ENCODE peak calls at places on chromosomes 7 and 10, in ten cellular contexts. One of them, this sample, is unnamed. For H3K9me3, the result is how much of the 10 kb centered on the place peaks cover.

GRCh38 chr7:98178321-98178720 is 32.9 kb upstream of the BHLHA15 start:
- DNase-seq in Panc1: no peak
- DNase-seq in BE2C: no peak
- DNase-seq in transverse colon: no peak
- DNase-seq in prostate gland: peak
- DNase-seq in sigmoid colon: no peak
- DNase-seq in MG63: no peak
- DNase-seq in spleen: no peak
- DNase-seq in fibroblast of lung: no peak
- DNase-seq in heart right ventricle: peak
- DNase-seq in this sample: peak

GRCh38 chr7:150451833-150452431 is 1.5 kb downstream of the GIMAP8 start:
- DNase-seq in Panc1: no peak
- DNase-seq in BE2C: no peak
- DNase-seq in transverse colon: no peak
- DNase-seq in prostate gland: no peak
- DNase-seq in sigmoid colon: no peak
- DNase-seq in MG63: peak
- DNase-seq in spleen: no peak
- DNase-seq in fibroblast of lung: no peak
- DNase-seq in heart right ventricle: peak
- DNase-seq in this sample: peak

GRCh38 chr7:79199961-79200360 is 253.5 kb downstream of the MAGI2 start:
- DNase-seq in Panc1: no peak
- DNase-seq in BE2C: no peak
- DNase-seq in transverse colon: no peak
- DNase-seq in prostate gland: no peak
- DNase-seq in sigmoid colon: no peak
- DNase-seq in MG63: no peak
- DNase-seq in spleen: no peak
- DNase-seq in fibroblast of lung: peak
- DNase-seq in heart right ventricle: no peak
- DNase-seq in this sample: no peak

GRCh38 chr7:36881206-36881605 is 156.9 kb upstream of the AOAH start:
- DNase-seq in Panc1: no peak
- DNase-seq in BE2C: no peak
- DNase-seq in transverse colon: no peak
- DNase-seq in prostate gland: no peak
- DNase-seq in sigmoid colon: no peak
- DNase-seq in MG63: no peak
- DNase-seq in spleen: no peak
- DNase-seq in fibroblast of lung: no peak
- DNase-seq in heart right ventricle: no peak
- DNase-seq in this sample: no peak

GRCh38 chr10:26622891-26623290 is 74.6 kb upstream of the PDSS1 start:
- DNase-seq in Panc1: no peak
- DNase-seq in BE2C: no peak
- DNase-seq in transverse colon: no peak
- DNase-seq in prostate gland: no peak
- DNase-seq in sigmoid colon: no peak
- DNase-seq in MG63: no peak
- DNase-seq in spleen: no peak
- DNase-seq in fibroblast of lung: no peak
- DNase-seq in heart right ventricle: no peak
- DNase-seq in this sample: no peak

GRCh38 chr7:70032673-70033072 is 434.4 kb downstream of the AUTS2 start:
- DNase-seq in Panc1: no peak
- DNase-seq in BE2C: peak
- DNase-seq in transverse colon: no peak
- DNase-seq in prostate gland: no peak
- DNase-seq in sigmoid colon: no peak
- DNase-seq in MG63: no peak
- DNase-seq in spleen: no peak
- DNase-seq in fibroblast of lung: no peak
- DNase-seq in heart right ventricle: no peak
- DNase-seq in this sample: no peak

GRCh38 chr10:26556756-26557640 is 118.9 kb downstream of the APBB1IP start:
- DNase-seq in Panc1: peak
- DNase-seq in BE2C: no peak
- DNase-seq in transverse colon: no peak
- DNase-seq in prostate gland: no peak
- DNase-seq in sigmoid colon: no peak
- DNase-seq in MG63: no peak
- DNase-seq in spleen: no peak
- DNase-seq in fibroblast of lung: peak
- DNase-seq in heart right ventricle: no peak
- DNase-seq in this sample: peak

GRCh38 chr10:93357680-93358079 is 124.5 kb downstream of the MYOF start:
- DNase-seq in Panc1: no peak
- DNase-seq in BE2C: peak
- DNase-seq in transverse colon: no peak
- DNase-seq in prostate gland: no peak
- DNase-seq in sigmoid colon: no peak
- DNase-seq in MG63: no peak
- DNase-seq in spleen: no peak
- DNase-seq in fibroblast of lung: peak
- DNase-seq in heart right ventricle: no peak
- DNase-seq in this sample: no peak

GRCh38 chr10:58810751-58811150 is 298.1 kb downstream of the BICC1 start:
- DNase-seq in Panc1: no peak
- DNase-seq in BE2C: no peak
- DNase-seq in transverse colon: no peak
- DNase-seq in prostate gland: peak
- DNase-seq in sigmoid colon: no peak
- DNase-seq in MG63: no peak
- DNase-seq in spleen: no peak
- DNase-seq in fibroblast of lung: no peak
- DNase-seq in heart right ventricle: no peak
- DNase-seq in this sample: no peak

GRCh38 chr10:58806323-58806722 is 293.7 kb downstream of the BICC1 start:
- DNase-seq in Panc1: no peak
- DNase-seq in BE2C: no peak
- DNase-seq in transverse colon: no peak
- DNase-seq in prostate gland: no peak
- DNase-seq in sigmoid colon: no peak
- DNase-seq in MG63: no peak
- DNase-seq in spleen: no peak
- DNase-seq in fibroblast of lung: no peak
- DNase-seq in heart right ventricle: no peak
- DNase-seq in this sample: no peak

GRCh38 chr10:58802047-58802446 is 289.4 kb downstream of the BICC1 start:
- DNase-seq in Panc1: no peak
- DNase-seq in BE2C: no peak
- DNase-seq in transverse colon: no peak
- DNase-seq in prostate gland: no peak
- DNase-seq in sigmoid colon: no peak
- DNase-seq in MG63: no peak
- DNase-seq in spleen: no peak
- DNase-seq in fibroblast of lung: no peak
- DNase-seq in heart right ventricle: no peak
- DNase-seq in this sample: no peak

GRCh38 chr10:58807631-58808024 is 295.0 kb downstream of the BICC1 start:
- DNase-seq in Panc1: no peak
- DNase-seq in BE2C: no peak
- DNase-seq in transverse colon: no peak
- DNase-seq in prostate gland: no peak
- DNase-seq in sigmoid colon: no peak
- DNase-seq in MG63: peak
- DNase-seq in spleen: no peak
- DNase-seq in fibroblast of lung: peak
- DNase-seq in heart right ventricle: no peak
- DNase-seq in this sample: no peak

GRCh38 chr10:58806970-58807630 is 294.4 kb downstream of the BICC1 start:
- DNase-seq in Panc1: no peak
- DNase-seq in BE2C: no peak
- DNase-seq in transverse colon: no peak
- DNase-seq in prostate gland: no peak
- DNase-seq in sigmoid colon: no peak
- DNase-seq in MG63: no peak
- DNase-seq in spleen: no peak
- DNase-seq in fibroblast of lung: no peak
- DNase-seq in heart right ventricle: no peak
- DNase-seq in this sample: no peak
- H3K4me3 ChIP-seq in Panc1: no peak
- H3K4me3 ChIP-seq in BE2C: no peak
- H3K4me3 ChIP-seq in transverse colon: no peak
- H3K4me3 ChIP-seq in prostate gland: no peak
- H3K4me3 ChIP-seq in sigmoid colon: no peak
- H3K4me3 ChIP-seq in MG63: no peak
- H3K4me3 ChIP-seq in spleen: no peak
- H3K4me3 ChIP-seq in fibroblast of lung: no peak
- H3K4me3 ChIP-seq in heart right ventricle: no peak
- H3K4me3 ChIP-seq in this sample: no peak

GRCh38 chr7:157945401-157945800 is 608.6 kb downstream of the DNAJB6 start:
- DNase-seq in Panc1: no peak
- DNase-seq in BE2C: no peak
- DNase-seq in transverse colon: no peak
- DNase-seq in prostate gland: no peak
- DNase-seq in sigmoid colon: no peak
- DNase-seq in MG63: no peak
- DNase-seq in spleen: no peak
- DNase-seq in fibroblast of lung: no peak
- DNase-seq in heart right ventricle: no peak
- DNase-seq in this sample: no peak

GRCh38 chr7:157944734-157945291 is 608.0 kb downstream of the DNAJB6 start:
- DNase-seq in Panc1: no peak
- DNase-seq in BE2C: no peak
- DNase-seq in transverse colon: no peak
- DNase-seq in prostate gland: no peak
- DNase-seq in sigmoid colon: no peak
- DNase-seq in MG63: no peak
- DNase-seq in spleen: no peak
- DNase-seq in fibroblast of lung: no peak
- DNase-seq in heart right ventricle: no peak
- DNase-seq in this sample: no peak

GRCh38 chr7:157943561-157943960 is 606.8 kb downstream of the DNAJB6 start:
- DNase-seq in Panc1: no peak
- DNase-seq in BE2C: no peak
- DNase-seq in transverse colon: no peak
- DNase-seq in prostate gland: no peak
- DNase-seq in sigmoid colon: no peak
- DNase-seq in MG63: no peak
- DNase-seq in spleen: no peak
- DNase-seq in fibroblast of lung: no peak
- DNase-seq in heart right ventricle: no peak
- DNase-seq in this sample: no peak

GRCh38 chr7:157946398-157947060 is 609.7 kb downstream of the DNAJB6 start:
- DNase-seq in Panc1: no peak
- DNase-seq in BE2C: no peak
- DNase-seq in transverse colon: no peak
- DNase-seq in prostate gland: no peak
- DNase-seq in sigmoid colon: no peak
- DNase-seq in MG63: no peak
- DNase-seq in spleen: no peak
- DNase-seq in fibroblast of lung: no peak
- DNase-seq in heart right ventricle: no peak
- DNase-seq in this sample: no peak

GRCh38 chr7:157944051-157944450 is 607.2 kb downstream of the DNAJB6 start:
- DNase-seq in Panc1: no peak
- DNase-seq in BE2C: no peak
- DNase-seq in transverse colon: no peak
- DNase-seq in prostate gland: no peak
- DNase-seq in sigmoid colon: no peak
- DNase-seq in MG63: no peak
- DNase-seq in spleen: no peak
- DNase-seq in fibroblast of lung: no peak
- DNase-seq in heart right ventricle: no peak
- DNase-seq in this sample: no peak
- H3K9me3 ChIP-seq in Panc1: under half
- H3K9me3 ChIP-seq in BE2C: under half
- H3K9me3 ChIP-seq in transverse colon: under half
- H3K9me3 ChIP-seq in prostate gland: under half
- H3K9me3 ChIP-seq in sigmoid colon: under half
- H3K9me3 ChIP-seq in MG63: under half
- H3K9me3 ChIP-seq in spleen: under half
- H3K9me3 ChIP-seq in fibroblast of lung: under half
- H3K9me3 ChIP-seq in heart right ventricle: under half
- H3K9me3 ChIP-seq in this sample: under half

GRCh38 chr7:116708861-116709260 is 36.9 kb downstream of the MET start:
- DNase-seq in Panc1: no peak
- DNase-seq in BE2C: no peak
- DNase-seq in transverse colon: no peak
- DNase-seq in prostate gland: no peak
- DNase-seq in sigmoid colon: no peak
- DNase-seq in MG63: no peak
- DNase-seq in spleen: no peak
- DNase-seq in fibroblast of lung: no peak
- DNase-seq in heart right ventricle: no peak
- DNase-seq in this sample: no peak
- H3K4me3 ChIP-seq in Panc1: no peak
- H3K4me3 ChIP-seq in BE2C: no peak
- H3K4me3 ChIP-seq in transverse colon: no peak
- H3K4me3 ChIP-seq in prostate gland: no peak
- H3K4me3 ChIP-seq in sigmoid colon: no peak
- H3K4me3 ChIP-seq in MG63: no peak
- H3K4me3 ChIP-seq in spleen: no peak
- H3K4me3 ChIP-seq in fibroblast of lung: no peak
- H3K4me3 ChIP-seq in heart right ventricle: no peak
- H3K4me3 ChIP-seq in this sample: no peak

GRCh38 chr7:154767821-154768415 is 235.0 kb downstream of the PAXIP1 start:
- DNase-seq in Panc1: no peak
- DNase-seq in BE2C: no peak
- DNase-seq in transverse colon: no peak
- DNase-seq in prostate gland: no peak
- DNase-seq in sigmoid colon: no peak
- DNase-seq in MG63: no peak
- DNase-seq in spleen: no peak
- DNase-seq in fibroblast of lung: no peak
- DNase-seq in heart right ventricle: no peak
- DNase-seq in this sample: no peak

GRCh38 chr7:154770962-154771361 is 232.0 kb downstream of the PAXIP1 start:
- DNase-seq in Panc1: no peak
- DNase-seq in BE2C: peak
- DNase-seq in transverse colon: no peak
- DNase-seq in prostate gland: no peak
- DNase-seq in sigmoid colon: no peak
- DNase-seq in MG63: no peak
- DNase-seq in spleen: no peak
- DNase-seq in fibroblast of lung: no peak
- DNase-seq in heart right ventricle: no peak
- DNase-seq in this sample: no peak

GRCh38 chr7:154769527-154769926 is 233.4 kb downstream of the PAXIP1 start:
- DNase-seq in Panc1: no peak
- DNase-seq in BE2C: no peak
- DNase-seq in transverse colon: no peak
- DNase-seq in prostate gland: no peak
- DNase-seq in sigmoid colon: no peak
- DNase-seq in MG63: no peak
- DNase-seq in spleen: no peak
- DNase-seq in fibroblast of lung: no peak
- DNase-seq in heart right ventricle: no peak
- DNase-seq in this sample: no peak

GRCh38 chr7:154769011-154769410 is 233.9 kb downstream of the PAXIP1 start:
- DNase-seq in Panc1: no peak
- DNase-seq in BE2C: no peak
- DNase-seq in transverse colon: no peak
- DNase-seq in prostate gland: no peak
- DNase-seq in sigmoid colon: no peak
- DNase-seq in MG63: no peak
- DNase-seq in spleen: no peak
- DNase-seq in fibroblast of lung: no peak
- DNase-seq in heart right ventricle: no peak
- DNase-seq in this sample: no peak

DNA sequence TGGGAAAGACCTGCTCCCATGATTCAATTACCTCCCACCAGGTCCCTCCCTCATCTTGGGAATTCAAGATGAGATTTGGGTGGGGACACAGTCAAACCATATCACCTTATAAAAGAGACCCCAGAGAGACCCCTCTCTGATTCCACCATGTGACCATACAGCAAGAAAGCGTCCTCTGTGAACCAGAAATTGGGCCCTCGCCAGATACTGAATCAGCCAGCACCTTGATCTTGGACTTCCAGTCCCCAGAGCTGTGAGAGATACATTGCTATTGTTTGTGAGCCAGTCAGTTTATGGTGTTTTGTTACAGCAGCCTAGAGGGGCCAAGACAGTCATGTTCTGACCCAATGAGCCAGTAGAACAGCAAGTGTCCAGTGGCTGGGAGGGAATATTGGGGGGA is 232.6 kb downstream of the PAXIP1 start:
- DNase-seq in Panc1: no peak
- DNase-seq in BE2C: no peak
- DNase-seq in transverse colon: no peak
- DNase-seq in prostate gland: no peak
- DNase-seq in sigmoid colon: no peak
- DNase-seq in MG63: no peak
- DNase-seq in spleen: no peak
- DNase-seq in fibroblast of lung: no peak
- DNase-seq in heart right ventricle: no peak
- DNase-seq in this sample: no peak
- H3K9me3 ChIP-seq in Panc1: under half
- H3K9me3 ChIP-seq in BE2C: under half
- H3K9me3 ChIP-seq in transverse colon: under half
- H3K9me3 ChIP-seq in prostate gland: under half
- H3K9me3 ChIP-seq in sigmoid colon: under half
- H3K9me3 ChIP-seq in MG63: under half
- H3K9me3 ChIP-seq in spleen: under half
- H3K9me3 ChIP-seq in fibroblast of lung: under half
- H3K9me3 ChIP-seq in heart right ventricle: under half
- H3K9me3 ChIP-seq in this sample: under half